ENCODE peak calls at places on chromosomes 7 and 10, in four cellular contexts. M is right cardiac atrium; X is CD4-positive, CD25-positive, alpha-beta regulatory T cell; Z is fibroblast of lung. W is an unnamed sample.

GRCh38 chr7:30225863-30226361 is 58.5 kb upstream of the ZNRF2 start:
- DNase-seq in M (peak; percentile 55), X (no peak), Z (peak; percentile 64), W (peak; percentile 54)

GRCh38 chr10:34716958-34717357 is 98.1 kb downstream of the PARD3 start:
- DNase-seq in M (no peak), X (no peak), Z (no peak), W (no peak)

GRCh38 chr7:99369767-99370353 is 4.7 kb upstream of the ARPC1B start:
- DNase-seq in M (no peak), X (no peak), Z (peak; percentile 34), W (peak; percentile 61)

GRCh38 chr7:3518546-3518945 is 217.5 kb downstream of the SDK1 start:
- DNase-seq in M (no peak), X (no peak), Z (no peak), W (no peak)

GRCh38 chr10:26799342-26799741 is 61.4 kb downstream of the ABI1 start:
- DNase-seq in M (no peak), X (peak; percentile 34), Z (no peak), W (no peak)

GRCh38 chr7:468681-469590 is 50.7 kb downstream of the PDGFA start:
- DNase-seq in M (no peak), X (no peak), Z (no peak), W (no peak)

GRCh38 chr10:45580781-45581496 is 91.6 kb downstream of the ZFAND4 start:
- DNase-seq in M (no peak), X (no peak), Z (no peak), W (no peak)

GRCh38 chr7:15396210-15397158 is 165.3 kb downstream of the AGMO start:
- DNase-seq in M (no peak), X (no peak), Z (no peak), W (peak; percentile 75)

GRCh38 chr7:72925546-72926120 is 738 bp downstream of the POM121 start:
- DNase-seq in M (no peak), X (no peak), Z (peak; percentile 28), W (no peak)

GRCh38 chr7:3440509-3440908 is 139.5 kb downstream of the SDK1 start:
- DNase-seq in M (no peak), X (no peak), Z (no peak), W (no peak)

GRCh38 chr7:82109288-82109687 is 334.3 kb downstream of the CACNA2D1 start:
- DNase-seq in M (no peak), X (no peak), Z (peak; percentile 41), W (no peak)

GRCh38 chr7:100489121-100489520 is 5.4 kb downstream of the NYAP1 start:
- DNase-seq in M (no peak), X (no peak), Z (no peak), W (no peak)

GRCh38 chr7:128065872-128066271 is 34.6 kb upstream of the LRRC4 start:
- DNase-seq in M (no peak), X (no peak), Z (peak; percentile 16), W (no peak)

GRCh38 chr7:102836206-102836938 is 76.4 kb upstream of the LRRC17 start:
- DNase-seq in M (no peak), X (no peak), Z (peak; percentile 88), W (no peak)

GRCh38 chr10:46309511-46310142 is 22.8 kb downstream of the ANTXRL start:
- DNase-seq in M (no peak), X (no peak), Z (no peak), W (peak; percentile 2)

GRCh38 chr10:126058507-126058906 is 162.1 kb downstream of the FANK1 start:
- DNase-seq in M (no peak), X (no peak), Z (no peak), W (no peak)

GRCh38 chr7:3897430-3898385 is 596.7 kb downstream of the SDK1 start:
- DNase-seq in M (no peak), X (peak; percentile 45), Z (peak; percentile 78), W (peak; percentile 51)

GRCh38 chr7:22397981-22398380 is 41.0 kb upstream of the RAPGEF5 start:
- DNase-seq in M (no peak), X (no peak), Z (peak; percentile 22), W (no peak)

GRCh38 chr10:119199231-119199992 is 8.0 kb upstream of the GRK5 start:
- DNase-seq in M (peak; percentile 48), X (peak; percentile 46), Z (peak; percentile 92), W (peak; percentile 79)

GRCh38 chr10:128186959-128187787 is 61.0 kb upstream of the MKI67 start:
- DNase-seq in M (no peak), X (peak; percentile 18), Z (no peak), W (no peak)

GRCh38 chr10:80699602-80700039 is 161.9 kb downstream of the SH2D4B start:
- DNase-seq in M (peak; percentile 81), X (peak; percentile 48), Z (peak; percentile 63), W (peak; percentile 92)

GRCh38 chr10:113550365-113550764 is 2.5 kb upstream of the HABP2 start:
- DNase-seq in M (no peak), X (no peak), Z (peak; percentile 28), W (no peak)

GRCh38 chr10:24748214-24748613 is 24.5 kb upstream of the ARHGAP21 start:
- DNase-seq in M (no peak), X (no peak), Z (no peak), W (no peak)

GRCh38 chr10:2938869-2939268 is 128.5 kb upstream of the PFKP start:
- DNase-seq in M (no peak), X (no peak), Z (peak; percentile 11), W (no peak)

GRCh38 chr10:78255214-78255613 is 221.6 kb downstream of the RPS24 start:
- DNase-seq in M (no peak), X (no peak), Z (no peak), W (no peak)

GRCh38 chr7:108875139-108875538 is 305.5 kb downstream of the DNAJB9 start:
- DNase-seq in M (no peak), X (no peak), Z (peak; percentile 52), W (peak; percentile 28)

GRCh38 chr10:97059006-97059871 is 126.5 kb downstream of the SLIT1 start:
- DNase-seq in M (no peak), X (no peak), Z (no peak), W (no peak)

GRCh38 chr10:63700209-63700934 is 179.2 kb downstream of the REEP3 start:
- DNase-seq in M (peak; percentile 67), X (no peak), Z (peak; percentile 98), W (no peak)

GRCh38 chr7:73856941-73857340 is 4.0 kb upstream of the TMEM270 start:
- DNase-seq in M (no peak), X (no peak), Z (no peak), W (no peak)

GRCh38 chr10:88892223-88892967 is 12.3 kb downstream of the STAMBPL1 start:
- DNase-seq in M (no peak), X (no peak), Z (peak; percentile 33), W (no peak)

GRCh38 chr10:63627376-63627775 is 106.2 kb downstream of the REEP3 start:
- DNase-seq in M (no peak), X (no peak), Z (no peak), W (no peak)

GRCh38 chr7:74717889-74718288 is 55.9 kb upstream of the NCF1 start:
- DNase-seq in M (no peak), X (no peak), Z (no peak), W (no peak)

GRCh38 chr7:108222236-108222892 is 92.2 kb upstream of the LAMB4 start:
- DNase-seq in M (no peak), X (no peak), Z (peak; percentile 41), W (no peak)

GRCh38 chr7:27424231-27424630 is 181.6 kb downstream of the EVX1 start:
- DNase-seq in M (no peak), X (no peak), Z (no peak), W (no peak)

GRCh38 chr7:36726806-36727503 is 2.7 kb upstream of the AOAH start:
- DNase-seq in M (no peak), X (no peak), Z (no peak), W (no peak)

GRCh38 chr7:112398534-112398933 is 51.7 kb upstream of the IFRD1 start:
- DNase-seq in M (no peak), X (no peak), Z (no peak), W (no peak)

GRCh38 chr10:89302628-89303027 is 782 bp downstream of the IFIT2 start:
- DNase-seq in M (no peak), X (no peak), Z (no peak), W (no peak)

GRCh38 chr10:88897019-88897853 is 17.2 kb downstream of the STAMBPL1 start:
- DNase-seq in M (peak; percentile 25), X (no peak), Z (no peak), W (no peak)

GRCh38 chr7:90412458-90413184 is 9.4 kb downstream of the CLDN12 start:
- DNase-seq in M (no peak), X (no peak), Z (peak; percentile 7), W (peak; percentile 34)

GRCh38 chr10:130560079-130560478 is 423.9 kb downstream of the GLRX3 start:
- DNase-seq in M (no peak), X (no peak), Z (no peak), W (no peak)

GRCh38 chr10:59903871-59904270 is 2.5 kb downstream of the CCDC6 start:
- DNase-seq in M (no peak), X (no peak), Z (peak; percentile 39), W (no peak)
- H3K27ac ChIP-seq in M (no peak overlapping the region), X (no peak overlapping the region), Z (no peak overlapping the region), W (no peak overlapping the region)

GRCh38 chr7:39898867-39899266 is 51.2 kb upstream of the CDK13 start:
- DNase-seq in M (no peak), X (no peak), Z (no peak), W (no peak)
- H3K4me1 ChIP-seq in M (no peaks in the 10 kb centered on the region), X (no peaks in the 10 kb centered on the region), Z (no peaks in the 10 kb centered on the region), W (no peaks in the 10 kb centered on the region)

DNA sequence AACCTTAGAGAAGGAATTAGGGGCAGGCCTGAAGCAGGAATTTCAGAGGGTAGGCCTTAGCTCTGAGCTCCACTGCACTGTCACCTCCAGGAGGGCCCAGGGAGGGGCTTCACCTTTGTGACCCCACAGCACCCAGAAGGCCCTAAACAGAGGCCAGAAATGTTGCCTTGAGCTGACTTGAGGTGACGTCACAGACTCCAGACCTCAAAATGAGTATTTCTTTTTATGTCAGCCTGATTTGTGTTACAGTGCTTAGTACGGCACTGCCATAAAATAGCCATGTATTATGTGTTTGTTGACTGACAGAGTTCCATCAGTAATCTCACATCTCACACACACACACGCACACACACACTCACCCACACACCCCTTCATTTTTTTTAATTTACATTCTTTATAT is 211.2 kb downstream of the CCDC3 start:
- DNase-seq in M (no peak), X (no peak), Z (no peak), W (no peak)
- H3K27ac ChIP-seq in M (no peak overlapping the region), X (no peak overlapping the region), Z (no peak overlapping the region), W (no peak overlapping the region)

GRCh38 chr10:43868952-43869351 is 220.3 kb upstream of the ZNF32 start:
- DNase-seq in M (no peak), X (no peak), Z (no peak), W (no peak)

GRCh38 chr10:43869669-43870322 is 221.1 kb upstream of the ZNF32 start:
- DNase-seq in M (no peak), X (no peak), Z (no peak), W (no peak)

GRCh38 chr10:43867113-43867512 is 218.4 kb upstream of the ZNF32 start:
- DNase-seq in M (no peak), X (no peak), Z (no peak), W (no peak)

GRCh38 chr10:43867667-43868361 is 219.1 kb upstream of the ZNF32 start:
- DNase-seq in M (no peak), X (no peak), Z (peak; percentile 77), W (no peak)

DNA sequence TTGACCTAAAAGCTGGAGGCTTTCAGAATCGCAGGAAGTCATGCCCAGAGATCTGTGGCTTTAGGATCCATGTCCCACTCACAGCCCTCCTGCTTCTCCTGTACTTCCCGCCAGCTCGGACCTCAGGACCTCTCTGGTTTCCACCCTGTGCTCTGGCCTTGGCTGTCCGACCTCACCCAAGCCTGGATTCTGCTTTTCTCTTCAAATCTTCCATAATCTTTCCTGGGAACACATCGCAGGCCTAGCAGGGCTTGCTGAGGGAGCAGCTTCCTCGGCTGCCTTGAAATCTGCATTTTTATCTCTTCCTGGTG is 219.6 kb upstream of the ZNF32 start:
- DNase-seq in M (no peak), X (no peak), Z (no peak), W (no peak)
- H3K4me1 ChIP-seq in M (peaks cover 21% of the 10 kb centered on the region), X (no peaks in the 10 kb centered on the region), Z (peaks cover 26% of the 10 kb centered on the region), W (peaks cover 7% of the 10 kb centered on the region)